ENCODE peak calls at places on chromosomes 16 and 17, in eight cellular contexts. P, U, O, X, Q, S, T and C are unnamed samples.

GRCh38 chr17:42797067-42798007 is 1.2 kb downstream of the COA3 start:
- DNase-seq in P (no peak), U (no peak), O (no peak), X (no peak), Q (no peak), S (no peak), T (no peak), C (no peak)

GRCh38 chr16:9075299-9076071 is 16.0 kb upstream of the HAPSTR1 start:
- DNase-seq in P (no peak), U (no peak), O (no peak), X (no peak), Q (no peak), S (no peak), T (no peak), C (no peak)

GRCh38 chr16:19507882-19508281 is 14.0 kb downstream of the GDE1 start:
- DNase-seq in P (no peak), U (no peak), O (no peak), X (no peak), Q (no peak), S (no peak), T (no peak), C (no peak)

GRCh38 chr17:2708585-2709172 is 2.9 kb downstream of the CLUH start:
- DNase-seq in P (no peak), U (no peak), O (no peak), X (no peak), Q (no peak), S (no peak), T (peak), C (no peak)

GRCh38 chr17:79991140-79991923 is 44.3 kb downstream of the TBC1D16 start:
- DNase-seq in P (peak), U (peak), O (peak), X (peak), Q (peak), S (peak), T (peak), C (peak)

GRCh38 chr16:53489754-53490153 is 13.3 kb downstream of the AKTIP start:
- DNase-seq in P (no peak), U (no peak), O (no peak), X (no peak), Q (no peak), S (no peak), T (no peak), C (no peak)

GRCh38 chr17:49146620-49147306 is 14.2 kb downstream of the B4GALNT2 start:
- DNase-seq in P (no peak), U (no peak), O (peak), X (no peak), Q (no peak), S (no peak), T (no peak), C (no peak)

GRCh38 chr17:79036609-79037008 is 12.6 kb downstream of the C1QTNF1 start:
- DNase-seq in P (no peak), U (no peak), O (peak), X (no peak), Q (no peak), S (no peak), T (no peak), C (no peak)

GRCh38 chr16:71564377-71564967 is 12.4 kb downstream of the TAT start:
- DNase-seq in P (no peak), U (no peak), O (no peak), X (no peak), Q (no peak), S (no peak), T (no peak), C (no peak)

GRCh38 chr16:815861-816260 is 15.3 kb upstream of the GNG13 start:
- DNase-seq in P (no peak), U (no peak), O (no peak), X (no peak), Q (no peak), S (no peak), T (no peak), C (no peak)

GRCh38 chr17:29005936-29006438 is at the start of gene SEZ6:
- DNase-seq in P (peak), U (peak), O (peak), X (peak), Q (peak), S (peak), T (no peak), C (peak)

GRCh38 chr17:13513039-13513405 is 88.7 kb downstream of the HS3ST3A1 start:
- DNase-seq in P (no peak), U (no peak), O (peak), X (no peak), Q (no peak), S (no peak), T (no peak), C (no peak)

GRCh38 chr16:19744670-19745069 is 26.6 kb downstream of the IQCK start:
- DNase-seq in P (no peak), U (no peak), O (no peak), X (no peak), Q (no peak), S (no peak), T (no peak), C (no peak)

GRCh38 chr17:10585529-10585928 is 36.1 kb upstream of the MYH2 start:
- DNase-seq in P (no peak), U (no peak), O (no peak), X (no peak), Q (no peak), S (no peak), T (no peak), C (no peak)

GRCh38 chr17:2438823-2439222 is 38.0 kb upstream of the MNT start:
- DNase-seq in P (no peak), U (no peak), O (peak), X (no peak), Q (no peak), S (no peak), T (no peak), C (no peak)

GRCh38 chr16:24668481-24669001 is 60.9 kb upstream of the TNRC6A start:
- DNase-seq in P (no peak), U (no peak), O (peak), X (no peak), Q (no peak), S (no peak), T (no peak), C (no peak)

GRCh38 chr16:23145608-23146007 is 3.6 kb downstream of the USP31 start:
- DNase-seq in P (no peak), U (no peak), O (peak), X (no peak), Q (no peak), S (no peak), T (no peak), C (no peak)

GRCh38 chr17:27543958-27544349 is 87.0 kb upstream of the LGALS9 start:
- DNase-seq in P (no peak), U (no peak), O (no peak), X (no peak), Q (no peak), S (no peak), T (no peak), C (no peak)

GRCh38 chr16:30839523-30840227 is 52.7 kb upstream of the ZNF629 start:
- DNase-seq in P (no peak), U (no peak), O (no peak), X (no peak), Q (no peak), S (no peak), T (no peak), C (no peak)

GRCh38 chr17:71446635-71447034 is 674.2 kb upstream of the SOX9 start:
- DNase-seq in P (no peak), U (no peak), O (no peak), X (no peak), Q (no peak), S (no peak), T (no peak), C (no peak)

GRCh38 chr17:69342896-69343644 is 16.1 kb upstream of the ABCA5 start:
- DNase-seq in P (no peak), U (no peak), O (no peak), X (no peak), Q (no peak), S (no peak), T (no peak), C (no peak)

GRCh38 chr16:73113326-73113720 is 65.4 kb upstream of the ZFHX3 start:
- DNase-seq in P (no peak), U (no peak), O (peak), X (no peak), Q (no peak), S (no peak), T (no peak), C (no peak)

GRCh38 chr17:76293106-76293505 is 15.0 kb downstream of the QRICH2 start:
- DNase-seq in P (no peak), U (no peak), O (no peak), X (no peak), Q (no peak), S (no peak), T (no peak), C (no peak)

GRCh38 chr17:64992325-64992802 is 64.2 kb downstream of the GNA13 start:
- DNase-seq in P (no peak), U (no peak), O (peak), X (no peak), Q (no peak), S (no peak), T (no peak), C (no peak)

GRCh38 chr17:68785565-68786486 is 169.4 kb downstream of the ABCA8 start:
- DNase-seq in P (no peak), U (no peak), O (no peak), X (no peak), Q (no peak), S (no peak), T (no peak), C (no peak)

GRCh38 chr16:80656731-80657150 is 115.9 kb downstream of the DYNLRB2 start:
- DNase-seq in P (no peak), U (peak), O (no peak), X (peak), Q (no peak), S (no peak), T (no peak), C (peak)

GRCh38 chr17:35095741-35096140 is 23.9 kb downstream of the RAD51D start:
- DNase-seq in P (no peak), U (no peak), O (no peak), X (no peak), Q (no peak), S (no peak), T (no peak), C (no peak)

GRCh38 chr17:57938061-57938502 is 17.1 kb downstream of the CUEDC1 start:
- DNase-seq in P (no peak), U (no peak), O (no peak), X (no peak), Q (no peak), S (no peak), T (no peak), C (no peak)

GRCh38 chr16:31455601-31456314 is 3.5 kb upstream of the ARMC5 start:
- DNase-seq in P (no peak), U (no peak), O (peak), X (no peak), Q (no peak), S (no peak), T (peak), C (no peak)

GRCh38 chr17:1940810-1941185 is 84.3 kb downstream of the RTN4RL1 start:
- DNase-seq in P (no peak), U (no peak), O (no peak), X (no peak), Q (no peak), S (no peak), T (no peak), C (no peak)

GRCh38 chr17:55263565-55264272 is 1.0 kb upstream of the HLF start:
- DNase-seq in P (no peak), U (no peak), O (no peak), X (no peak), Q (no peak), S (no peak), T (no peak), C (no peak)

GRCh38 chr17:80569936-80570335 is 25.3 kb downstream of the RPTOR start:
- DNase-seq in P (no peak), U (no peak), O (no peak), X (no peak), Q (no peak), S (no peak), T (no peak), C (no peak)

GRCh38 chr17:80987941-80988461 is 3.6 kb upstream of the CHMP6 start:
- DNase-seq in P (no peak), U (peak), O (no peak), X (no peak), Q (no peak), S (no peak), T (peak), C (no peak)

GRCh38 chr17:17603178-17603894 is 11.8 kb upstream of the PEMT start:
- DNase-seq in P (no peak), U (no peak), O (no peak), X (no peak), Q (no peak), S (no peak), T (no peak), C (no peak)

GRCh38 chr16:66366433-66367299 is at the start of gene CDH5:
- DNase-seq in P (no peak), U (no peak), O (no peak), X (no peak), Q (no peak), S (no peak), T (peak), C (no peak)